ENCODE peak calls at places on chromosomes 12 and 14, in four cellular contexts. E, U, N and L are unnamed samples.

GRCh38 chr12:998020-998874 is 7.2 kb downstream of the ERC1 start:
- DNase-seq in U (no peak), E (peak), N (no peak), L (no peak)

GRCh38 chr14:22875748-22876319 is 4.3 kb downstream of the LRP10 start:
- DNase-seq in U (no peak), N (no peak), E (no peak), L (no peak)

GRCh38 chr12:24979286-24979685 is 30.4 kb upstream of the BCAT1 start:
- DNase-seq in E (no peak), U (no peak), N (no peak), L (no peak)

GRCh38 chr12:75378354-75378753 is 12.5 kb upstream of the GLIPR1L2 start:
- DNase-seq in N (no peak), E (peak), U (peak), L (no peak)

GRCh38 chr12:51321882-51322281 is 2.1 kb downstream of the BIN2 start:
- DNase-seq in U (no peak), E (no peak), N (no peak), L (no peak)

GRCh38 chr14:23112359-23113178 is 6.5 kb downstream of the CEBPE start:
- DNase-seq in N (no peak), E (peak), U (peak), L (no peak)

GRCh38 chr14:69088523-69089445 is 64.1 kb downstream of the DCAF5 start:
- DNase-seq in U (peak), N (no peak), E (peak), L (no peak)

GRCh38 chr14:57382283-57382682 is 8.1 kb upstream of the NAA30 start:
- DNase-seq in E (peak), U (peak), N (no peak), L (no peak)

GRCh38 chr12:102034346-102034745 is 27.4 kb downstream of the WASHC3 start:
- DNase-seq in N (no peak), U (peak), E (peak), L (no peak)

GRCh38 chr12:95413576-95413975 is 60.4 kb upstream of the METAP2 start:
- DNase-seq in E (peak), N (no peak), U (no peak), L (no peak)

GRCh38 chr12:203462-204260 is 10.3 kb downstream of the SLC6A12 start:
- DNase-seq in E (no peak), N (peak), U (peak), L (no peak)

GRCh38 chr14:73237219-73237785 is at the start of gene PAPLN:
- DNase-seq in U (peak), N (no peak), E (peak), L (no peak)

GRCh38 chr12:14771651-14772137 is 31.6 kb downstream of the WBP11 start:
- DNase-seq in N (no peak), U (no peak), E (no peak), L (no peak)

GRCh38 chr14:68401320-68401719 is 391.5 kb downstream of the ZFP36L1 start:
- DNase-seq in N (no peak), U (peak), E (peak), L (no peak)